ENCODE peak calls at places on chromosomes 5 and 9, in nine cellular contexts. U, Y, H, G, L, B, R, C and F are unnamed samples.

GRCh38 chr9:36431078-36431477 is 31.0 kb upstream of the RNF38 start:
- DNase-seq in U (no peak), Y (no peak), H (no peak), G (no peak), L (no peak), B (no peak), R (no peak), C (no peak), F (no peak)

GRCh38 chr9:129427113-129427512 is 193.8 kb downstream of the C9orf50 start:
- DNase-seq in U (no peak), Y (no peak), H (no peak), G (no peak), L (no peak), B (no peak), R (no peak), C (no peak), F (no peak)

GRCh38 chr5:14809369-14810144 is 62.0 kb downstream of the ANKH start:
- DNase-seq in U (no peak), Y (no peak), H (peak; percentile 33), G (peak; percentile 16), L (peak; percentile 74), B (peak; percentile 81), R (peak; percentile 46), C (peak; percentile 85), F (no peak)

GRCh38 chr5:157172408-157172807 is 6.3 kb upstream of the GARIN3 start:
- DNase-seq in U (no peak), Y (no peak), H (peak; percentile 65), G (no peak), L (peak; percentile 84), B (no peak), R (no peak), C (no peak), F (no peak)

GRCh38 chr5:120152472-120152871 is 311.6 kb upstream of the PRR16 start:
- DNase-seq in U (no peak), Y (no peak), H (no peak), G (no peak), L (no peak), B (peak; percentile 93), R (no peak), C (peak; percentile 89), F (no peak)

GRCh38 chr9:14441976-14442651 is 128.2 kb upstream of the NFIB start:
- DNase-seq in U (peak; percentile 20), Y (peak; percentile 68), H (no peak), G (no peak), L (no peak), B (peak; percentile 20), R (peak; percentile 38), C (no peak), F (no peak)

GRCh38 chr9:21585756-21586752 is 103.9 kb upstream of the IFNE start:
- DNase-seq in U (no peak), Y (no peak), H (no peak), G (no peak), L (no peak), B (peak; percentile 50), R (no peak), C (peak; percentile 23), F (no peak)

GRCh38 chr5:61298580-61298979 is 33.5 kb upstream of the ZSWIM6 start:
- DNase-seq in U (no peak), Y (no peak), H (no peak), G (peak; percentile 73), L (no peak), B (peak; percentile 53), R (no peak), C (peak; percentile 53), F (no peak)

GRCh38 chr9:27535701-27536118 is 6.1 kb upstream of the MOB3B start:
- DNase-seq in U (no peak), Y (no peak), H (no peak), G (no peak), L (no peak), B (no peak), R (no peak), C (no peak), F (no peak)

GRCh38 chr5:134146651-134147544 is 29.9 kb downstream of the SKP1 start:
- DNase-seq in U (no peak), Y (no peak), H (no peak), G (no peak), L (no peak), B (no peak), R (no peak), C (peak; percentile 50), F (no peak)

GRCh38 chr5:129112295-129112694 is 17.7 kb downstream of the ISOC1 start:
- DNase-seq in U (no peak), Y (no peak), H (no peak), G (no peak), L (no peak), B (no peak), R (no peak), C (no peak), F (no peak)

GRCh38 chr9:91896096-91896495 is 53.9 kb downstream of the ROR2 start:
- DNase-seq in U (no peak), Y (no peak), H (no peak), G (no peak), L (no peak), B (no peak), R (no peak), C (no peak), F (no peak)

GRCh38 chr9:121612511-121612998 is 38.9 kb upstream of the DAB2IP start:
- DNase-seq in U (peak; percentile 67), Y (no peak), H (no peak), G (no peak), L (no peak), B (no peak), R (peak; percentile 41), C (no peak), F (no peak)

GRCh38 chr5:127072861-127073846 is at the start of gene C5orf63:
- DNase-seq in U (no peak), Y (peak; percentile 72), H (peak; percentile 53), G (peak; percentile 67), L (peak; percentile 66), B (peak; percentile 29), R (peak; percentile 73), C (peak; percentile 26), F (peak; percentile 83)

GRCh38 chr9:135090081-135090480 is 2.6 kb downstream of the OLFM1 start:
- DNase-seq in U (no peak), Y (no peak), H (no peak), G (no peak), L (no peak), B (no peak), R (no peak), C (no peak), F (no peak)

GRCh38 chr5:169956756-169957155 is 23.5 kb downstream of the INSYN2B start:
- DNase-seq in U (no peak), Y (no peak), H (no peak), G (no peak), L (no peak), B (peak; percentile 80), R (no peak), C (no peak), F (no peak)

GRCh38 chr5:36378551-36378950 is 76.8 kb upstream of the RANBP3L start:
- DNase-seq in U (no peak), Y (no peak), H (no peak), G (no peak), L (no peak), B (no peak), R (no peak), C (peak; percentile 24), F (no peak)

GRCh38 chr5:160938532-160938931 is 86.5 kb upstream of the ATP10B start:
- DNase-seq in U (no peak), Y (no peak), H (no peak), G (peak; percentile 87), L (no peak), B (no peak), R (no peak), C (no peak), F (no peak)

GRCh38 chr5:71483355-71483754 is 27.9 kb downstream of the BDP1 start:
- DNase-seq in U (no peak), Y (no peak), H (no peak), G (no peak), L (no peak), B (peak; percentile 75), R (peak; percentile 65), C (peak; percentile 86), F (no peak)

GRCh38 chr9:128892223-128892892 is 10.4 kb downstream of the LRRC8A start:
- DNase-seq in U (no peak), Y (no peak), H (no peak), G (peak; percentile 91), L (no peak), B (peak; percentile 94), R (peak; percentile 53), C (peak; percentile 94), F (peak; percentile 96)

GRCh38 chr5:75335952-75336624 is 932 bp upstream of the HMGCR start:
- DNase-seq in U (peak; percentile 60), Y (no peak), H (no peak), G (peak; percentile 53), L (no peak), B (peak; percentile 91), R (peak; percentile 83), C (peak; percentile 89), F (no peak)

GRCh38 chr5:95641803-95642220 is 4.8 kb upstream of the RFESD start:
- DNase-seq in U (no peak), Y (no peak), H (no peak), G (peak; percentile 88), L (no peak), B (peak; percentile 68), R (no peak), C (peak; percentile 84), F (no peak)

GRCh38 chr9:133953976-133954709 is 38.0 kb downstream of the VAV2 start:
- DNase-seq in U (no peak), Y (peak; percentile 30), H (no peak), G (no peak), L (no peak), B (no peak), R (no peak), C (no peak), F (no peak)

GRCh38 chr5:123203105-123203794 is 114.2 kb downstream of the PRDM6 start:
- DNase-seq in U (no peak), Y (no peak), H (no peak), G (no peak), L (no peak), B (peak; percentile 17), R (no peak), C (peak; percentile 85), F (no peak)

GRCh38 chr5:174799146-174799545 is 74.8 kb downstream of the MSX2 start:
- DNase-seq in U (peak; percentile 5), Y (no peak), H (no peak), G (no peak), L (no peak), B (no peak), R (no peak), C (peak; percentile 92), F (no peak)

GRCh38 chr5:102670224-102670836 is 84.8 kb upstream of the PAM start:
- DNase-seq in U (peak; percentile 29), Y (peak; percentile 45), H (no peak), G (no peak), L (no peak), B (peak; percentile 18), R (peak; percentile 34), C (no peak), F (no peak)

GRCh38 chr5:83341815-83342334 is 129.7 kb upstream of the VCAN start:
- DNase-seq in U (no peak), Y (no peak), H (no peak), G (no peak), L (no peak), B (no peak), R (no peak), C (no peak), F (no peak)

GRCh38 chr5:93322970-93323369 is 258.0 kb downstream of the NR2F1-AS1 start:
- DNase-seq in U (no peak), Y (no peak), H (no peak), G (no peak), L (no peak), B (no peak), R (no peak), C (no peak), F (no peak)

GRCh38 chr5:37197340-37198050 is 51.7 kb downstream of the CPLANE1 start:
- DNase-seq in U (no peak), Y (no peak), H (no peak), G (no peak), L (no peak), B (peak; percentile 22), R (no peak), C (peak; percentile 16), F (no peak)

GRCh38 chr5:163612358-163613149 is 107.1 kb downstream of the MAT2B start:
- DNase-seq in U (no peak), Y (no peak), H (no peak), G (no peak), L (no peak), B (no peak), R (no peak), C (peak; percentile 26), F (no peak)

GRCh38 chr9:126844085-126844484 is 16.4 kb upstream of the ZBTB34 start:
- DNase-seq in U (no peak), Y (no peak), H (no peak), G (no peak), L (no peak), B (peak; percentile 56), R (peak; percentile 25), C (peak; percentile 65), F (no peak)